ENCODE peak calls at places on chromosomes 16 and 17, in nine cellular contexts. J, F, H, Q, D, W, T, U and O are unnamed samples.

GRCh38 chr16:51818342-51818944 is 667.4 kb upstream of the SALL1 start:
- DNase-seq in J (peak), F (peak), H (no peak), Q (no peak), D (no peak), W (no peak), T (peak), U (no peak), O (no peak)

GRCh38 chr17:5874486-5874885 is 195.7 kb upstream of the WSCD1 start:
- DNase-seq in J (no peak), F (no peak), H (no peak), Q (no peak), D (no peak), W (no peak), T (no peak), U (no peak), O (no peak)

GRCh38 chr16:83068686-83069085 is 441.9 kb downstream of the CDH13 start:
- DNase-seq in J (peak), F (no peak), H (no peak), Q (no peak), D (no peak), W (no peak), T (no peak), U (no peak), O (no peak)

GRCh38 chr16:71360378-71360777 is 1.9 kb downstream of the CALB2 start:
- DNase-seq in J (no peak), F (no peak), H (no peak), Q (no peak), D (no peak), W (no peak), T (peak), U (no peak), O (no peak)

GRCh38 chr17:75525806-75526554 is 483 bp downstream of the LLGL2 start:
- DNase-seq in J (no peak), F (peak), H (no peak), Q (no peak), D (no peak), W (no peak), T (peak), U (no peak), O (no peak)

GRCh38 chr17:37676115-37676925 is 33.1 kb upstream of the DDX52 start:
- DNase-seq in J (no peak), F (no peak), H (no peak), Q (no peak), D (no peak), W (no peak), T (peak), U (no peak), O (no peak)

GRCh38 chr16:88650749-88651275 is at the start of gene CYBA:
- DNase-seq in J (peak), F (peak), H (peak), Q (no peak), D (peak), W (peak), T (no peak), U (peak), O (peak)

GRCh38 chr17:40448639-40449261 is 5.5 kb downstream of the IGFBP4 start:
- DNase-seq in J (no peak), F (no peak), H (no peak), Q (no peak), D (no peak), W (no peak), T (peak), U (no peak), O (no peak)

GRCh38 chr17:78803161-78803845 is 21.2 kb upstream of the CYTH1 start:
- DNase-seq in J (no peak), F (no peak), H (no peak), Q (no peak), D (no peak), W (no peak), T (no peak), U (peak), O (no peak)

GRCh38 chr16:84844049-84844350 is 24.2 kb downstream of the CRISPLD2 start:
- DNase-seq in J (no peak), F (no peak), H (no peak), Q (no peak), D (no peak), W (no peak), T (no peak), U (peak), O (no peak)

GRCh38 chr17:17877548-17878358 is 41.0 kb upstream of the SREBF1 start:
- DNase-seq in J (peak), F (peak), H (no peak), Q (peak), D (no peak), W (peak), T (no peak), U (peak), O (no peak)

GRCh38 chr17:47727704-47728036 is 5.4 kb upstream of the TBX21 start:
- DNase-seq in J (no peak), F (no peak), H (no peak), Q (no peak), D (no peak), W (no peak), T (no peak), U (no peak), O (no peak)

GRCh38 chr17:46152423-46152822 is 40.8 kb downstream of the KANSL1 start:
- DNase-seq in J (no peak), F (no peak), H (no peak), Q (no peak), D (no peak), W (peak), T (no peak), U (no peak), O (peak)

GRCh38 chr17:40068129-40068581 is 5.4 kb downstream of the THRA start:
- DNase-seq in J (peak), F (no peak), H (no peak), Q (no peak), D (no peak), W (no peak), T (peak), U (peak), O (no peak)

GRCh38 chr17:82551779-82552457 is 32.4 kb downstream of the FOXK2 start:
- DNase-seq in J (peak), F (peak), H (peak), Q (peak), D (peak), W (peak), T (peak), U (peak), O (peak)

GRCh38 chr17:40304464-40304863 is 4.5 kb upstream of the RARA start:
- DNase-seq in J (no peak), F (no peak), H (no peak), Q (peak), D (no peak), W (no peak), T (no peak), U (no peak), O (no peak)

GRCh38 chr17:80248894-80249710 is 11.6 kb upstream of the RNF213 start:
- DNase-seq in J (no peak), F (no peak), H (no peak), Q (no peak), D (no peak), W (no peak), T (no peak), U (no peak), O (no peak)

GRCh38 chr17:50468120-50469004 is at the start of gene CHAD:
- DNase-seq in J (no peak), F (no peak), H (no peak), Q (peak), D (no peak), W (no peak), T (no peak), U (no peak), O (no peak)

GRCh38 chr16:75377971-75378386 is 55.3 kb downstream of the CFDP1 start:
- DNase-seq in J (peak), F (no peak), H (no peak), Q (no peak), D (no peak), W (no peak), T (peak), U (no peak), O (no peak)

GRCh38 chr17:79330696-79331095 is 256.1 kb downstream of the ENGASE start:
- DNase-seq in J (no peak), F (no peak), H (no peak), Q (no peak), D (no peak), W (no peak), T (no peak), U (no peak), O (no peak)

GRCh38 chr16:57331355-57331754 is 27.2 kb upstream of the CCL22 start:
- DNase-seq in J (no peak), F (no peak), H (no peak), Q (no peak), D (no peak), W (no peak), T (no peak), U (no peak), O (no peak)

GRCh38 chr16:89700649-89701424 is 668 bp downstream of the SPATA2L start:
- DNase-seq in J (peak), F (peak), H (peak), Q (no peak), D (peak), W (peak), T (peak), U (peak), O (peak)

GRCh38 chr17:29959658-29960337 is 18.4 kb downstream of the EFCAB5 start:
- DNase-seq in J (no peak), F (no peak), H (no peak), Q (no peak), D (no peak), W (no peak), T (no peak), U (no peak), O (no peak)

GRCh38 chr16:54647216-54647615 is 283.4 kb upstream of the IRX5 start:
- DNase-seq in J (no peak), F (no peak), H (no peak), Q (no peak), D (no peak), W (no peak), T (no peak), U (no peak), O (no peak)

GRCh38 chr17:33229028-33229427 is 64.1 kb downstream of the ASIC2 start:
- DNase-seq in J (no peak), F (no peak), H (no peak), Q (no peak), D (no peak), W (no peak), T (no peak), U (no peak), O (no peak)

GRCh38 chr16:85228463-85228862 is 116.2 kb upstream of the CIBAR2 start:
- DNase-seq in J (no peak), F (no peak), H (no peak), Q (no peak), D (no peak), W (no peak), T (no peak), U (no peak), O (no peak)

GRCh38 chr17:75878174-75878998 is at the start of gene TRIM47:
- DNase-seq in J (peak), F (peak), H (no peak), Q (peak), D (no peak), W (peak), T (peak), U (peak), O (peak)

GRCh38 chr17:72661093-72661944 is 431.2 kb downstream of the SLC39A11 start:
- DNase-seq in J (peak), F (no peak), H (no peak), Q (no peak), D (no peak), W (peak), T (peak), U (no peak), O (no peak)

GRCh38 chr16:85191341-85191965 is 79.2 kb upstream of the CIBAR2 start:
- DNase-seq in J (no peak), F (no peak), H (no peak), Q (no peak), D (no peak), W (no peak), T (no peak), U (no peak), O (no peak)

GRCh38 chr16:86016201-86016965 is 117.4 kb downstream of the IRF8 start:
- DNase-seq in J (peak), F (peak), H (peak), Q (peak), D (no peak), W (peak), T (peak), U (no peak), O (no peak)

GRCh38 chr16:70715113-70715711 is 29.4 kb upstream of the MTSS2 start:
- DNase-seq in J (peak), F (no peak), H (no peak), Q (peak), D (no peak), W (no peak), T (peak), U (peak), O (no peak)

GRCh38 chr16:75486666-75487313 is 8.5 kb downstream of the CHST6 start:
- DNase-seq in J (no peak), F (no peak), H (no peak), Q (no peak), D (no peak), W (no peak), T (no peak), U (no peak), O (no peak)